ENCODE peak calls at places on chromosomes 3 and 15, in eight cellular contexts. N is lower leg skin, S is adrenal gland, G is gastrocnemius medialis, M is HCT116, Y is sigmoid colon, T is IMR-90, A is stomach. J is an unnamed sample.

GRCh38 chr15:40454904-40455391 is 14.2 kb downstream of the BAHD1 start:
- DNase-seq in S (no peak), Y (no peak), M (no peak), G (no peak), N (no peak), T (peak; percentile 54), A (no peak), J (no peak)

GRCh38 chr3:123618768-123619484 is 34.1 kb upstream of the HACD2 start:
- DNase-seq in A (peak; percentile 60), M (no peak), Y (peak; percentile 89), G (peak; percentile 20), N (peak; percentile 76), T (peak; percentile 82), S (peak; percentile 62), J (peak; percentile 60)

GRCh38 chr15:40854161-40854560 is 10.3 kb downstream of the SPINT1 start:
- DNase-seq in N (no peak), A (no peak), G (no peak), Y (no peak), T (no peak), S (no peak), M (no peak), J (no peak)

GRCh38 chr15:86879250-86880229 is 799.9 kb downstream of the AGBL1 start:
- DNase-seq in T (no peak), A (no peak), S (no peak), N (no peak), M (no peak), G (no peak), Y (no peak), J (no peak)

GRCh38 chr3:151686257-151686656 is 47.5 kb upstream of the AADACL2 start:
- DNase-seq in S (no peak), M (no peak), N (no peak), T (no peak), Y (no peak), A (no peak), G (no peak), J (no peak)

GRCh38 chr3:109050591-109051167 is 67.3 kb downstream of the MORC1 start:
- DNase-seq in S (no peak), G (no peak), T (peak; percentile 19), Y (no peak), A (no peak), N (no peak), M (peak; percentile 39), J (no peak)

GRCh38 chr3:81980566-81981494 is 219.4 kb upstream of the GBE1 start:
- DNase-seq in S (no peak), A (no peak), Y (no peak), N (no peak), G (no peak), M (peak; percentile 40), T (no peak), J (no peak)

GRCh38 chr15:34456658-34457057 is 19.1 kb upstream of the GOLGA8A start:
- DNase-seq in S (no peak), M (no peak), Y (no peak), G (no peak), T (no peak), A (no peak), N (no peak), J (no peak)

GRCh38 chr3:177201707-177202397 is 4.6 kb upstream of the TBL1XR1 start:
- DNase-seq in M (no peak), T (peak; percentile 62), G (no peak), N (no peak), S (no peak), Y (no peak), A (no peak), J (no peak)

GRCh38 chr15:101378356-101378755 is 83.3 kb upstream of the SNRPA1 start:
- DNase-seq in Y (no peak), S (no peak), M (no peak), T (no peak), N (no peak), A (no peak), G (no peak), J (no peak)

GRCh38 chr15:67854358-67854757 is 14.5 kb upstream of the RNU6-1 start:
- DNase-seq in N (no peak), Y (no peak), T (no peak), S (no peak), G (no peak), A (no peak), M (no peak), J (no peak)

GRCh38 chr3:47772788-47773187 is 8.9 kb downstream of the SMARCC1 start:
- DNase-seq in M (no peak), G (no peak), A (no peak), Y (peak; percentile 39), S (no peak), N (no peak), T (no peak), J (no peak)

GRCh38 chr3:20320489-20320888 is 134.5 kb upstream of the SGO1 start:
- DNase-seq in A (peak; percentile 65), Y (no peak), G (no peak), N (no peak), T (no peak), M (no peak), S (no peak), J (no peak)

GRCh38 chr3:23035927-23036640 is 167.0 kb upstream of the UBE2E2 start:
- DNase-seq in S (no peak), N (peak; percentile 22), Y (peak; percentile 48), T (no peak), A (peak; percentile 55), G (no peak), M (no peak), J (no peak)

GRCh38 chr3:39220551-39221530 is 28.4 kb upstream of the XIRP1 start:
- DNase-seq in Y (no peak), T (no peak), N (no peak), M (no peak), A (no peak), S (no peak), G (no peak), J (no peak)

GRCh38 chr3:43854916-43855315 is 164.2 kb downstream of the ABHD5 start:
- DNase-seq in S (no peak), M (no peak), A (no peak), N (no peak), T (no peak), G (no peak), Y (no peak), J (no peak)

GRCh38 chr3:31432897-31433678 is 99.6 kb upstream of the STT3B start:
- DNase-seq in S (no peak), Y (no peak), G (no peak), N (no peak), T (no peak), M (no peak), A (no peak), J (no peak)

GRCh38 chr15:52857471-52857870 is 67.3 kb upstream of the ONECUT1 start:
- DNase-seq in T (no peak), A (no peak), G (no peak), S (no peak), Y (no peak), N (no peak), M (no peak), J (no peak)

GRCh38 chr15:25249236-25250010 is 189.4 kb downstream of the UBE3A start:
- DNase-seq in G (no peak), S (peak; percentile 9), Y (no peak), M (no peak), N (no peak), A (peak; percentile 22), T (no peak), J (no peak)

GRCh38 chr3:25789596-25790556 is at the start of gene OXSM:
- DNase-seq in T (peak; percentile 94), Y (peak; percentile 95), M (peak; percentile 87), N (peak; percentile 75), A (peak; percentile 91), G (peak; percentile 89), S (peak; percentile 94), J (peak; percentile 57)

GRCh38 chr3:179794355-179794754 is 141.5 kb downstream of the USP13 start:
- DNase-seq in G (no peak), A (no peak), N (no peak), T (no peak), M (no peak), S (peak; percentile 43), Y (no peak), J (no peak)

DNA sequence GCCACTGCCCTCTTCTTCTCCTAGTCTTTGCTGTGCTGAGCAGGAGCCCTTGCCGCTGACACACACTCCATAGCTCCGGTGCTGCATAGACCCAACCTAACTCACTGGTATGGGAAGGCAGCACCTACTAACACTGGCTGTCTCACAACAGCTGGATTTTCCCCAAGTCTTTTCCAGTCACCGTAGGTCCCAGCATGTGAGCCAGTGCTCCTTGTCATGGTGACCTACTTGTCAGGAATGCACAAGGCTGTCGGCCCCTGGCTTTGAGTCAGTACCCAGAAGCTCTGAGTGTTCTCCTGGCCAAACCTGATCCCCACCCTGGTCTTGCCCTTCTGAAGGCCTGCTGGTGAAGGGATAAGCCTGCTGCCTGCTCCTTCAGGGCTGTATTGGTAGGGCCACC is 25.7 kb downstream of the AMOTL2 start:
- DNase-seq in N (no peak), S (no peak), T (peak; percentile 80), Y (peak; percentile 54), G (peak; percentile 91), A (peak; percentile 65), M (peak; percentile 48), J (no peak)
- TF ChIP-seq POLR2A in N (no peak), S (no peak), T (no peak), Y (no peak), G (no peak), A (no peak), M (no peak), J (no peak)

GRCh38 chr3:195892355-195893120 is 15.8 kb downstream of the TNK2 start:
- DNase-seq in G (peak; percentile 47), T (peak; percentile 71), A (no peak), N (no peak), S (no peak), M (no peak), Y (peak; percentile 93), J (peak; percentile 37)
- H3K4me3 ChIP-seq in G (peak overlapping the region; percentile 40), T (no peak overlapping the region), A (peak overlapping the region; percentile 33), N (no peak overlapping the region), S (peak overlapping the region; percentile 12), M (no peak overlapping the region), Y (peak overlapping the region; percentile 18), J (peak overlapping the region; percentile 42)

DNA sequence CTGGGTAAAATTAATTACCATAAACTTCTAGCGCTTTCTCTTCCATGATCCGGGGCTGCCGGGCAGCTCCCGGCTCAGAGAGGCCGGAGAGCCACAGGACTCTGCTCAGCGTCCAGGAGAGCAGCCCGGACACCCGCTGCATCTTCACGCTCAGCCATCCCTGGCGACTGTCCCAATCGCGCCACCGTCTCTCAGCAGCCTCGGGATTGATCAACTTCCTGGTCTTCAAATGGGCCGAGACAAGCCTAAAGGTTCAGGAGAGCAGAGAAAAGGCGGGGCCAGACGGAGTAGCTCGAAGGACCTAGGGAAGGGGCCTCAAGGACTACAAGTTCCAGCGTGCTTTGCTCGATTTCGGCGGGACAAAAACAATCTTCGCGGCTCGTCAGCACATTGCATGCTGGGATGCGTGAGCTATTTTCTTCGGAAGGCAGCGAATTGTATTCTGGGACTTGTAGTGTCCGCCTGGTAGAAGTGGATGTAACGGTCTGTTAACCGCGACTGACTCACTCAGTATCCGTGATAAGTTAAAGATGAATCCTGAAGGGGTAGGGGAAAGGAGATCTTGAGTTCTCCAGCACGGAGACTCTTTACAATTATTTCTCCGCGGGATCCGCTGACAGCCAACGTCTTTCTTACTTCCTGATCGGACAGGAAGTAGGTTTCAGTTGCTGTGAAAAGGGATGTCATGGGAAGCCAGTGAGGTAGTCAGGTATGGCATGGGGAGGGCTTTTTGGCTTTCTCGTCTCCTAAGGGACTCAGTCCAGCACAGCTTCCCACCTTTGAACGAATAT is at the start of gene CIAO2A:
- DNase-seq in S (peak; percentile 95), Y (peak; percentile 98), N (peak; percentile 97), T (peak; percentile 98), M (peak; percentile 99), A (peak; percentile 95), G (peak; percentile 96), J (peak; percentile 91)
- TF ChIP-seq POLR2A in S (no peak), Y (peak; percentile 52), N (no peak), T (peak; percentile 75), M (peak; percentile 69), A (no peak), G (peak; percentile 79), J (peak; percentile 59)

GRCh38 chr3:169664034-169664820 is 715 bp upstream of the MECOM start:
- DNase-seq in A (peak; percentile 43), G (no peak), Y (no peak), T (no peak), M (no peak), N (no peak), S (no peak), J (no peak)
- H3K4me3 ChIP-seq in A (peak overlapping the region; percentile 63), G (peak overlapping the region; percentile 65), Y (no peak overlapping the region), T (no peak overlapping the region), M (peak overlapping the region; percentile 65), N (no peak overlapping the region), S (peak overlapping the region; percentile 57), J (peak overlapping the region; percentile 71)